ENCODE peak calls at places on chromosomes 4 and X, in five cellular contexts. S, V, O, P and J are unnamed samples.
A peak's percentile ranks its signal among the peaks of the same experiment; 100 is the strongest.

GRCh38 chrX:154298312-154298711 is 2.7 kb downstream of the TKTL1 start:
- DNase-seq in V (no peak), P (no peak), O (no peak), S (no peak), J (no peak)

GRCh38 chr4:931194-931959 is 739 bp downstream of the GAK start:
- DNase-seq in V (no peak), O (peak; percentile 21), P (peak; percentile 20), S (no peak), J (no peak)

GRCh38 chrX:133668225-133668931 is 253.1 kb upstream of the GPC4 start:
- DNase-seq in S (no peak), V (no peak), P (no peak), O (no peak), J (no peak)

GRCh38 chr4:68606240-68606639 is 30.1 kb upstream of the UGT2B17 start:
- DNase-seq in O (no peak), P (no peak), S (no peak), V (no peak), J (no peak)

GRCh38 chrX:129534816-129535578 is 5.1 kb upstream of the OCRL start:
- DNase-seq in V (no peak), P (no peak), S (no peak), O (no peak), J (no peak)

GRCh38 chr4:79049840-79050520 is 110.7 kb upstream of the PAQR3 start:
- DNase-seq in S (no peak), V (no peak), P (no peak), O (no peak), J (no peak)

GRCh38 chrX:13747836-13748235 is 13.3 kb downstream of the OFD1 start:
- DNase-seq in S (no peak), V (peak; percentile 11), P (peak; percentile 76), O (peak; percentile 39), J (no peak)

GRCh38 chrX:23008431-23009099 is 8.8 kb downstream of the DDX53 start:
- DNase-seq in V (no peak), O (peak; percentile 20), S (no peak), P (peak; percentile 53), J (no peak)

GRCh38 chr4:167966161-167966560 is 126.2 kb upstream of the ANXA10 start:
- DNase-seq in P (peak; percentile 9), S (no peak), O (no peak), V (no peak), J (no peak)

GRCh38 chr4:1300466-1301455 is 11.1 kb downstream of the MAEA start:
- DNase-seq in V (no peak), S (no peak), P (peak; percentile 77), O (peak; percentile 26), J (no peak)

GRCh38 chr4:1556541-1557220 is 127.4 kb downstream of the FAM53A start:
- DNase-seq in P (no peak), V (no peak), S (no peak), O (no peak), J (no peak)

GRCh38 chr4:88411491-88412101 is 32.9 kb downstream of the HERC6 start:
- DNase-seq in V (no peak), S (no peak), O (no peak), P (no peak), J (no peak)

GRCh38 chrX:87582453-87582852 is 64.9 kb downstream of the KLHL4 start:
- DNase-seq in V (no peak), S (no peak), O (no peak), P (peak; percentile 24), J (no peak)

GRCh38 chr4:128550060-128550459 is 259.4 kb upstream of the JADE1 start:
- DNase-seq in V (no peak), O (no peak), S (no peak), P (no peak), J (no peak)

GRCh38 chr4:39526283-39526682 is 956 bp downstream of the UGDH start:
- DNase-seq in P (no peak), O (no peak), V (no peak), S (no peak), J (no peak)

GRCh38 chrX:134240209-134240608 is 3.2 kb downstream of the CCDC160 start:
- DNase-seq in O (no peak), V (no peak), S (no peak), P (no peak), J (no peak)

GRCh38 chrX:15686818-15687685 is 22.4 kb upstream of the CLTRN start:
- DNase-seq in P (peak; percentile 60), S (peak; percentile 40), O (peak; percentile 71), V (peak; percentile 25), J (no peak)

GRCh38 chrX:25015486-25016360 is at the start of gene ARX:
- DNase-seq in P (peak; percentile 65), O (no peak), V (no peak), S (peak; percentile 89), J (no peak)

GRCh38 chrX:63967541-63967940 is 182.5 kb upstream of the ARHGEF9 start:
- DNase-seq in V (no peak), S (no peak), O (peak; percentile 2), P (no peak), J (peak; percentile 23)

GRCh38 chr4:47913858-47914218 is 545 bp downstream of the NFXL1 start:
- DNase-seq in S (peak; percentile 69), P (peak; percentile 8), O (no peak), V (no peak), J (no peak)

GRCh38 chr4:161936625-161937133 is 227.1 kb downstream of the FSTL5 start:
- DNase-seq in S (no peak), V (peak; percentile 98), O (peak; percentile 81), P (peak; percentile 50), J (peak; percentile 95)

GRCh38 chrX:33109858-33110257 is 101.5 kb downstream of the DMD start:
- DNase-seq in P (no peak), S (no peak), O (no peak), V (no peak), J (no peak)

GRCh38 chrX:11791090-11791489 is 33.1 kb downstream of the MSL3 start:
- DNase-seq in V (no peak), O (no peak), S (no peak), P (no peak), J (no peak)

GRCh38 chrX:111896148-111896547 is 20.2 kb downstream of the TRPC5OS start:
- DNase-seq in O (no peak), V (no peak), S (no peak), P (no peak), J (no peak)

GRCh38 chrX:2500681-2501151 is at the start of the genes DHRSX and ZBED1:
- DNase-seq in O (no peak), P (peak; percentile 47), V (no peak), S (peak; percentile 61), J (no peak)

GRCh38 chrX:153019166-153019565 is 25.2 kb upstream of the PNMA5 start:
- DNase-seq in S (no peak), V (no peak), O (no peak), P (no peak), J (no peak)

GRCh38 chr4:117623321-117623720 is 411.0 kb upstream of the NDST3 start:
- DNase-seq in V (no peak), S (no peak), P (no peak), O (no peak), J (no peak)

GRCh38 chr4:88008133-88008621 is 742 bp downstream of the PKD2 start:
- DNase-seq in S (peak; percentile 46), O (peak; percentile 18), P (peak; percentile 60), V (no peak), J (no peak)

GRCh38 chr4:8817081-8817812 is 54.4 kb downstream of the HMX1 start:
- DNase-seq in S (no peak), V (no peak), O (no peak), P (no peak), J (no peak)

GRCh38 chrX:151153086-151153485 is 23.3 kb upstream of the GPR50 start:
- DNase-seq in V (peak; percentile 4), O (peak; percentile 4), P (peak; percentile 7), S (no peak), J (no peak)

GRCh38 chr4:76208005-76208765 is 5.4 kb downstream of the SCARB2 start:
- DNase-seq in V (peak; percentile 82), O (peak; percentile 92), S (peak; percentile 73), P (peak; percentile 94), J (peak; percentile 71)

GRCh38 chr4:148757171-148757570 is 315.0 kb upstream of the NR3C2 start:
- DNase-seq in V (no peak), S (no peak), P (no peak), O (peak; percentile 0), J (no peak)

GRCh38 chrX:7996414-7996813 is 69.2 kb upstream of the PNPLA4 start:
- DNase-seq in S (peak; percentile 20), O (peak; percentile 32), V (no peak), P (peak; percentile 46), J (no peak)

GRCh38 chrX:18769364-18769763 is 61.9 kb downstream of the PPEF1 start:
- DNase-seq in P (no peak), S (no peak), O (no peak), V (no peak), J (no peak)

GRCh38 chrX:104195489-104196084 is 29.3 kb downstream of the FAM199X start:
- DNase-seq in V (peak; percentile 5), S (no peak), P (peak; percentile 36), O (peak; percentile 21), J (no peak)

GRCh38 chr4:96347582-96347981 is 507.7 kb downstream of the PDHA2 start:
- DNase-seq in P (no peak), V (no peak), S (no peak), O (peak; percentile 66), J (no peak)

GRCh38 chr4:96342790-96343455 is 503.0 kb downstream of the PDHA2 start:
- DNase-seq in V (no peak), O (no peak), S (no peak), P (no peak), J (no peak)

DNA sequence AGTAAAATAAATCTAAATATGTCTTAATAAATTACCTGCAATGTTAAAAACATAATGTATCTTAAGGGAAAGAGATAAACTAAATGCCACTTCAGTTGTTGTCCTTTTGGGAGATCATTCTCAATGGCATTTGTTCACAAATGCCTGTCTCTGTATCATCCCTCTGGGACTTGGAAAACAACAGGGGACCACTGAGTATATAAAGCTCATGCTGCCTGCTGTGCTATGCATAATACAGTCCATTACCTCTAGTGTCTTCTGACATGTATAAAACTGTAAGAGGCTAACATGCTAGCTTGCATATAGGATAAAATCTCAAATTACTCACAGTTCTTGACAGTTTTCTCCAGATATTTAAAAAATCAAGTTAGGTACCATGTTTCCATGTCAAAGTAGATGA is 503.9 kb downstream of the PDHA2 start:
- DNase-seq in S (no peak), O (no peak), P (no peak), V (no peak), J (no peak)
- H3K4me3 ChIP-seq in S (no peak overlapping the region), O (no peak overlapping the region), P (no peak overlapping the region), V (no peak overlapping the region), J (no peak overlapping the region)

GRCh38 chr4:108706289-108706688 is 55.9 kb downstream of the OSTC start:
- DNase-seq in S (no peak), P (no peak), V (no peak), O (no peak), J (no peak)
- TF ChIP-seq CTCF in S (no peak), P (no peak), V (no peak), O (no peak), J (no peak)

GRCh38 chrX:9785944-9786741 is at the start of gene SHROOM2:
- DNase-seq in O (no peak), S (peak; percentile 64), V (no peak), P (peak; percentile 29), J (no peak)
- H3K4me3 ChIP-seq in O (peak within 1 kb of the TSS; percentile 41), S (peak within 1 kb of the TSS; percentile 38), V (peak within 1 kb of the TSS; percentile 35), P (peak within 1 kb of the TSS; percentile 89), J (peak within 1 kb of the TSS; percentile 4)

DNA sequence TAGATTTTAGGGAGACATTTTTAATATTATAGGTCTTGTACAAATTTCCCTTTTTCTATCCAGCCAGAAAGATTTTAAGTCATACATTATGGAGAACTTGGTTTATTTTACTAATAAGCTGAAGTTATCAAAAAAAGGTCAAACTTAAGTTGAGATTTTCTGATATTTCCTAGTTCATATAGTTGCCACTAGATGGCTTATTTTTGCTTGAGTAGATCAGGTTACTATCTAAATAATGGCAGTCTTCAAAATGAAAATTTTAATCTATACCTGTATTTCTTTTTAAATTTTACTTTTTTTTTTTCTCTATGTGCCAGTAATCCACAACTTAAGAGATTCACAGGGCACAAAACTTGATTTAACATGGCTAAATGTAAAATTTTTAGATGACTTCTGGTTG is 52.3 kb downstream of the USP9X start:
- DNase-seq in O (no peak), V (no peak), P (no peak), S (no peak), J (no peak)
- TF ChIP-seq CTCF in O (peak; percentile 29), V (no peak), P (peak; percentile 33), S (no peak), J (peak; percentile 37)